ENCODE peak calls at places on chromosomes 13 and 19, in five cellular contexts. L is stimulated activated CD4-positive, alpha-beta T cell treated with anti-CD3 and anti-CD28 coated beads, TNF-alpha, amount 100 ng/mL, for 48 hours; K is MCF 10A; N is kidney glomerular epithelial cell; O is NCI-H460. U is an unnamed sample.

GRCh38 chr19:30092721-30093569 is 150.9 kb downstream of the URI1 start:
- DNase-seq in L (no peak), K (no peak), N (no peak), O (no peak), U (no peak)

GRCh38 chr19:55638864-55639359 is 1.9 kb upstream of the ZNF580 start:
- DNase-seq in L (no peak), K (peak), N (no peak), O (peak), U (peak)

GRCh38 chr13:109297628-109298027 is 488.8 kb downstream of the IRS2 start:
- DNase-seq in L (no peak), K (no peak), N (no peak), O (no peak), U (no peak)

GRCh38 chr19:58547323-58548312 is 3.8 kb downstream of the TRIM28 start:
- DNase-seq in L (no peak), K (no peak), N (no peak), O (no peak), U (no peak)

GRCh38 chr19:32830231-32831014 is 39.1 kb downstream of the SLC7A9 start:
- DNase-seq in L (no peak), K (peak), N (peak), O (no peak), U (no peak)

GRCh38 chr19:49512970-49513745 is 697 bp downstream of the FCGRT start:
- DNase-seq in L (no peak), K (no peak), N (no peak), O (no peak), U (no peak)

GRCh38 chr19:17944301-17944700 is 11.5 kb downstream of the CCDC124 start:
- DNase-seq in L (no peak), K (peak), N (peak), O (no peak), U (no peak)

GRCh38 chr13:40315416-40316064 is 350.9 kb downstream of the FOXO1 start:
- DNase-seq in L (peak), K (peak), N (no peak), O (no peak), U (no peak)

GRCh38 chr19:17086129-17086528 is 10.6 kb downstream of the MYO9B start:
- DNase-seq in L (no peak), K (no peak), N (no peak), O (no peak), U (no peak)

GRCh38 chr19:8905342-8905741 is 73.2 kb downstream of the MBD3L1 start:
- DNase-seq in L (no peak), K (no peak), N (no peak), O (no peak), U (no peak)

GRCh38 chr13:25761041-25761440 is 290.8 kb downstream of the SHISA2 start:
- DNase-seq in L (no peak), K (no peak), N (no peak), O (no peak), U (no peak)

GRCh38 chr19:18282021-18282787 is 782 bp upstream of the JUND start:
- DNase-seq in L (no peak), K (no peak), N (peak), O (no peak), U (peak)

GRCh38 chr19:48465215-48465614 is 4.0 kb upstream of the CYTH2 start:
- DNase-seq in L (no peak), K (no peak), N (no peak), O (no peak), U (no peak)

GRCh38 chr19:56701895-56702294 is 30.3 kb upstream of the ZNF835 start:
- DNase-seq in L (no peak), K (no peak), N (no peak), O (no peak), U (no peak)

GRCh38 chr13:99941086-99941485 is 30.5 kb downstream of the ZIC5 start:
- DNase-seq in L (no peak), K (no peak), N (no peak), O (no peak), U (no peak)

GRCh38 chr13:27208514-27208913 is 36.9 kb upstream of the USP12 start:
- DNase-seq in L (no peak), K (no peak), N (no peak), O (no peak), U (no peak)

GRCh38 chr19:24166055-24166454 is 79.1 kb downstream of the ZNF254 start:
- DNase-seq in L (no peak), K (no peak), N (peak), O (no peak), U (no peak)

GRCh38 chr19:5801796-5802616 is 2.9 kb upstream of the NRTN start:
- DNase-seq in L (no peak), K (no peak), N (no peak), O (no peak), U (no peak)

GRCh38 chr19:34336781-34337271 is 28.2 kb upstream of the GPI start:
- DNase-seq in L (no peak), K (peak), N (peak), O (no peak), U (peak)

GRCh38 chr13:66410314-66410713 is 819.8 kb downstream of the PCDH9 start:
- DNase-seq in L (no peak), K (no peak), N (no peak), O (no peak), U (no peak)

GRCh38 chr19:50434525-50434924 is 1.8 kb downstream of the MYBPC2 start:
- DNase-seq in L (no peak), K (no peak), N (no peak), O (no peak), U (no peak)

GRCh38 chr13:30454991-30455390 is 10.7 kb downstream of the HMGB1 start:
- DNase-seq in L (no peak), K (no peak), N (no peak), O (no peak), U (no peak)

GRCh38 chr13:112657850-112658445 is 31.9 kb upstream of the ATP11A start:
- DNase-seq in L (no peak), K (peak), N (peak), O (no peak), U (no peak)

GRCh38 chr13:85260896-85261295 is 538.3 kb downstream of the SLITRK6 start:
- DNase-seq in L (no peak), K (no peak), N (no peak), O (no peak), U (no peak)

GRCh38 chr13:26954981-26955380 is 194.4 kb upstream of the GPR12 start:
- DNase-seq in L (no peak), K (no peak), N (no peak), O (no peak), U (no peak)

GRCh38 chr13:32311188-32311897 is 3.8 kb downstream of the ZAR1L start:
- DNase-seq in L (no peak), K (no peak), N (no peak), O (no peak), U (no peak)

GRCh38 chr19:18650048-18650435 is 13.2 kb downstream of the KLHL26 start:
- DNase-seq in L (no peak), K (no peak), N (no peak), O (peak), U (no peak)

GRCh38 chr19:1882089-1882785 is 3.1 kb downstream of the ABHD17A start:
- DNase-seq in L (no peak), K (no peak), N (no peak), O (no peak), U (no peak)

GRCh38 chr19:35154535-35155406 is at the start of gene FXYD5:
- DNase-seq in L (peak), K (peak), N (peak), O (peak), U (peak)

U was measured in LoVo.